ENCODE peak calls at places on chromosome 21, in four cellular contexts. S is heart left ventricle; V is pons; B is stimulated activated CD4-positive, alpha-beta T cell treated with anti-CD3 and anti-CD28 coated beads, Interleukin-4, amount 100 ng/mL, for 1 hour. Y is an unnamed sample.

GRCh38 chr21:15124731-15125130 is 59.9 kb upstream of the NRIP1 start:
- DNase-seq in S (no peak), V (no peak), B (no peak), Y (no peak)

GRCh38 chr21:38619865-38620513 is 121.7 kb upstream of the ERG start:
- DNase-seq in S (peak), V (no peak), B (no peak), Y (no peak)

GRCh38 chr21:26719750-26720149 is 125.5 kb downstream of the ADAMTS1 start:
- DNase-seq in S (no peak), V (no peak), B (no peak), Y (no peak)

GRCh38 chr21:14306143-14306907 is 76.6 kb downstream of the HSPA13 start:
- DNase-seq in S (no peak), V (peak), B (no peak), Y (peak)

GRCh38 chr21:41361786-41362604 is at the start of gene MX2:
- DNase-seq in S (peak), V (peak), B (peak), Y (peak)

GRCh38 chr21:42109873-42110525 is 38.9 kb downstream of the UMODL1 start:
- DNase-seq in S (no peak), V (no peak), B (no peak), Y (no peak)

GRCh38 chr21:44263221-44263671 is 1.5 kb upstream of the DNMT3L start:
- DNase-seq in S (no peak), V (no peak), B (no peak), Y (no peak)

GRCh38 chr21:44517175-44517899 is 22.7 kb downstream of the KRTAP10-1 start:
- DNase-seq in S (peak), V (peak), B (no peak), Y (no peak)

GRCh38 chr21:26756491-26757159 is 88.6 kb downstream of the ADAMTS1 start:
- DNase-seq in S (no peak), V (no peak), B (no peak), Y (peak)

GRCh38 chr21:40714516-40714915 is 132.4 kb downstream of the DSCAM start:
- DNase-seq in S (no peak), V (no peak), B (no peak), Y (no peak)

GRCh38 chr21:42186591-42186990 is 32.3 kb upstream of the ABCG1 start:
- DNase-seq in S (no peak), V (no peak), B (no peak), Y (no peak)

GRCh38 chr21:26982767-26983166 is 15.9 kb upstream of the ADAMTS5 start:
- DNase-seq in S (no peak), V (no peak), B (no peak), Y (no peak)

GRCh38 chr21:36735724-36736310 is 36.9 kb downstream of the SIM2 start:
- DNase-seq in S (no peak), V (no peak), B (no peak), Y (no peak)

GRCh38 chr21:32611471-32611997 is 643 bp downstream of the CFAP298 start:
- DNase-seq in S (no peak), V (no peak), B (peak), Y (no peak)

GRCh38 chr21:33971492-33972013 is 55.9 kb upstream of the ATP5PO start:
- DNase-seq in S (no peak), V (no peak), B (no peak), Y (no peak)

GRCh38 chr21:39602076-39602689 is 10.6 kb upstream of the B3GALT5 start:
- DNase-seq in S (no peak), V (no peak), B (no peak), Y (no peak)